ENCODE peak calls at places on chromosomes 13 and 19, in seven cellular contexts. M, G, W, V, L, E and O are unnamed samples.
A peak's percentile ranks its signal among the peaks of the same experiment; 100 is the strongest.

GRCh38 chr13:41981961-41982723 is 21.2 kb upstream of the VWA8 start:
- DNase-seq in M (no peak), G (no peak), W (no peak), V (no peak), L (no peak), E (no peak), O (no peak)

GRCh38 chr13:113605866-113606438 is 21.4 kb downstream of the TFDP1 start:
- DNase-seq in M (no peak), G (no peak), W (no peak), V (no peak), L (no peak), E (no peak), O (no peak)

GRCh38 chr19:33767898-33768413 is 28.7 kb upstream of the KCTD15 start:
- DNase-seq in M (no peak), G (no peak), W (peak; percentile 79), V (peak; percentile 43), L (no peak), E (no peak), O (no peak)

GRCh38 chr19:27745978-27746542 is 1466.9 kb downstream of the UQCRFS1 start:
- DNase-seq in M (peak; percentile 47), G (no peak), W (no peak), V (no peak), L (no peak), E (no peak), O (no peak)

GRCh38 chr19:49335071-49335783 is at the start of gene CD37:
- DNase-seq in M (no peak), G (no peak), W (peak; percentile 30), V (no peak), L (peak; percentile 66), E (peak; percentile 83), O (peak; percentile 63)

GRCh38 chr13:110388141-110388943 is 81.3 kb downstream of the COL4A2 start:
- DNase-seq in M (no peak), G (no peak), W (peak; percentile 77), V (no peak), L (peak; percentile 91), E (no peak), O (no peak)

GRCh38 chr19:51084505-51084904 is 1.8 kb upstream of the KLK14 start:
- DNase-seq in M (no peak), G (no peak), W (peak; percentile 67), V (no peak), L (no peak), E (no peak), O (no peak)

GRCh38 chr13:51524312-51524711 is 60.0 kb upstream of the WDFY2 start:
- DNase-seq in M (no peak), G (no peak), W (no peak), V (no peak), L (no peak), E (no peak), O (no peak)

GRCh38 chr19:18762125-18763023 is 28.7 kb downstream of the COMP start:
- DNase-seq in M (no peak), G (peak; percentile 64), W (no peak), V (no peak), L (peak; percentile 80), E (no peak), O (no peak)

GRCh38 chr13:51776179-51776578 is 27.8 kb downstream of the DHRS12 start:
- DNase-seq in M (no peak), G (no peak), W (peak; percentile 54), V (no peak), L (no peak), E (no peak), O (no peak)

GRCh38 chr13:113053376-113053775 is 52.2 kb upstream of the F7 start:
- DNase-seq in M (no peak), G (no peak), W (no peak), V (no peak), L (no peak), E (no peak), O (no peak)

GRCh38 chr13:97539651-97540230 is 105.8 kb downstream of the RAP2A start:
- DNase-seq in M (no peak), G (no peak), W (no peak), V (no peak), L (no peak), E (no peak), O (no peak)

GRCh38 chr19:8643860-8644653 is 13.6 kb downstream of the NFILZ start:
- DNase-seq in M (no peak), G (no peak), W (no peak), V (no peak), L (no peak), E (no peak), O (no peak)

GRCh38 chr13:74187564-74187963 is 53.4 kb upstream of the KLF12 start:
- DNase-seq in M (no peak), G (no peak), W (peak; percentile 69), V (no peak), L (no peak), E (no peak), O (no peak)

GRCh38 chr19:55605637-55606470 is at the start of gene ZNF865:
- DNase-seq in M (peak; percentile 81), G (peak; percentile 72), W (peak; percentile 98), V (no peak), L (peak; percentile 85), E (peak; percentile 78), O (peak; percentile 60)

GRCh38 chr19:14683439-14683838 is 6.4 kb upstream of the ZNF333 start:
- DNase-seq in M (no peak), G (no peak), W (peak; percentile 55), V (no peak), L (no peak), E (no peak), O (no peak)

GRCh38 chr13:40916207-40916998 is 102.7 kb downstream of the ELF1 start:
- DNase-seq in M (no peak), G (no peak), W (peak; percentile 17), V (no peak), L (no peak), E (no peak), O (no peak)

GRCh38 chr19:33156354-33156753 is 24.4 kb downstream of the WDR88 start:
- DNase-seq in M (no peak), G (no peak), W (no peak), V (no peak), L (no peak), E (no peak), O (no peak)

GRCh38 chr19:6610934-6611370 is 20.0 kb upstream of the CD70 start:
- DNase-seq in M (peak; percentile 43), G (no peak), W (peak; percentile 82), V (no peak), L (no peak), E (no peak), O (no peak)

GRCh38 chr13:60538566-60538965 is 141.5 kb downstream of the TDRD3 start:
- DNase-seq in M (no peak), G (no peak), W (no peak), V (no peak), L (no peak), E (no peak), O (no peak)

GRCh38 chr13:20159646-20160345 is 1.1 kb downstream of the GJA3 start:
- DNase-seq in M (peak; percentile 43), G (no peak), W (no peak), V (no peak), L (no peak), E (no peak), O (no peak)

GRCh38 chr19:41299046-41299754 is 10.8 kb upstream of the CCDC97 start:
- DNase-seq in M (no peak), G (peak; percentile 55), W (no peak), V (no peak), L (peak; percentile 88), E (no peak), O (no peak)
- H3K27ac ChIP-seq in M (peak overlapping the region; percentile 95), G (peak overlapping the region; percentile 86), W (peak overlapping the region; percentile 99), V (no peak overlapping the region), L (peak overlapping the region; percentile 74), E (peak overlapping the region; percentile 88), O (peak overlapping the region; percentile 38)

GRCh38 chr19:16372065-16372915 is 47.7 kb downstream of the KLF2 start:
- DNase-seq in M (no peak), G (peak; percentile 11), W (no peak), V (no peak), L (no peak), E (no peak), O (no peak)
- H3K27ac ChIP-seq in M (peak overlapping the region; percentile 48), G (peak overlapping the region; percentile 55), W (no peak overlapping the region), V (no peak overlapping the region), L (no peak overlapping the region), E (peak overlapping the region; percentile 55), O (peak overlapping the region; percentile 97)

DNA sequence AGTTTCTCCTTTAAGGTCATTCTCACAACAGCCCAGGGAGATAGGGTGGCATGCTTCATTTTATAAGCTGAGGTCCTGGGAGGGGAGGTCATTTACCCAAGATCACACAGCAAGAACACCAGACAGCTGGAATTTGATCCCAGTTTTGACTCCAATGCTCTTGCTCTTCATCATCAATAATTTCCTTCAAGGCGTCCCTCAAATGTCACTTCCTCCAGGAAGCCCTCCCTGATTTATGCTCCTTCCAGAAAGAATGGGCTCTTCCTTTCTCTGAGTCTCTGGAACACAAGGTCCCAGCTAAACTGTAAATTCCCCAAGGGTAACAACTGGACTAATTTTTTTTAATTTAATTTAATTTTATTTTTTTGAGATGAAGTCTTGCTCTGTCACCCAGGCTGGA is 4.7 kb upstream of the DHX34 start:
- DNase-seq in M (no peak), G (no peak), W (no peak), V (no peak), L (no peak), E (no peak), O (no peak)
- H3K27ac ChIP-seq in M (no peak overlapping the region), G (no peak overlapping the region), W (no peak overlapping the region), V (no peak overlapping the region), L (no peak overlapping the region), E (no peak overlapping the region), O (no peak overlapping the region)

GRCh38 chr19:38721496-38721895 is 22.8 kb downstream of the CAPN12 start:
- DNase-seq in M (no peak), G (no peak), W (no peak), V (no peak), L (no peak), E (no peak), O (no peak)

GRCh38 chr19:38717855-38718254 is 26.4 kb downstream of the CAPN12 start:
- DNase-seq in M (no peak), G (no peak), W (no peak), V (no peak), L (no peak), E (no peak), O (no peak)

GRCh38 chr19:38720559-38721236 is 23.6 kb downstream of the CAPN12 start:
- DNase-seq in M (no peak), G (no peak), W (no peak), V (no peak), L (no peak), E (no peak), O (no peak)

GRCh38 chr19:38718747-38719543 is 25.3 kb downstream of the CAPN12 start:
- DNase-seq in M (no peak), G (peak; percentile 75), W (peak; percentile 96), V (no peak), L (peak; percentile 96), E (no peak), O (no peak)

DNA sequence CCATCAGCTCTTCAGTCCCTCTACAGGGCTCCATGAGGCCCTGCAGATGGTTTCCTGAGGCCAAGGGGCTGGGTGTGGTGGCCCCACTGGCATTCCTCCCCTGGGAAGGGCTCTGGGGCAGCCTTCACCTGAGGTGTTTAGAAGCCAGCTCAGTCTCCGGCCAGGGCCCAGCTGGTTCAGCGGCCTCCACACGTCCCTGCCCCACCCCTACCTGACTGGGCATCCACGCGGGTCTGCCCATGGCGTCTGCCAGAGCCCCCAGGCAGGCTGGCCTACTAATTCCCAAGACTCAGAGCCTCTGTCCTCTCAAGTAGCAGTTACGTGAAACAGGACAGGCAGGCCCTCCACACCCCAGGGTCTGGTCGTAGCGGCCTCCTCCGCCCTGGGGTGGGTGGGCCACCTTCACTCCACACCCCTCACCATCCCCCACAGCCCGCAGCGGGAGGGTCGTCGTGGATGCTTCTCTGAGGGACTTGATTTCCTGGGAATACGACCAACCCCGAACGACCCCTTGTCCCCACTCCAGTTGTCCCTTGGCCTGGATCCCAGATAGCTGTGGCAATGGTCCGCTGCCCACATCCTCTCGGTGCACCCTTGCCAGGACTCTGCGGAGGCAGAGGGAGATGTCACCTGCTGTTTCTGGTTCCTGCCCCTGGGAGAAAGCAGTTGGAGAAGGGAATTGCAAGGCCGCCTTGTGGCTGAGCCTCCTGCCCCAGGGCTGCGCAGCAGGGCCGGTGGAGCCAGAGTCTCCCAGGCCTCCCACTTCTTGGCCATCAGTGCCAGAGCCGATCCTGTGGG is 24.3 kb downstream of the CAPN12 start:
- DNase-seq in M (no peak), G (no peak), W (no peak), V (no peak), L (no peak), E (no peak), O (no peak)
- H3K27ac ChIP-seq in M (peak overlapping the region; percentile 82), G (peak overlapping the region; percentile 91), W (peak overlapping the region; percentile 50), V (no peak overlapping the region), L (peak overlapping the region; percentile 72), E (peak overlapping the region; percentile 52), O (no peak overlapping the region)